ENCODE peak calls at places on chromosomes 12 and 14, in seven cellular contexts. B, X, P, S, V, N and J are unnamed samples.
A peak's percentile ranks its signal among the peaks of the same experiment; 100 is the strongest.

GRCh38 chr12:131905640-131906091 is 11.2 kb downstream of the ULK1 start:
- DNase-seq in V (no peak), P (no peak), N (no peak), X (no peak), B (no peak), S (no peak), J (peak; percentile 64)

GRCh38 chr14:104107611-104108569 is 22.4 kb downstream of the ASPG start:
- DNase-seq in N (peak; percentile 47), P (no peak), V (no peak), B (no peak), X (no peak), S (peak; percentile 51), J (peak; percentile 57)

GRCh38 chr12:132603240-132604107 is 6.9 kb downstream of the LRCOL1 start:
- DNase-seq in P (no peak), V (no peak), S (no peak), B (no peak), X (no peak), N (no peak), J (no peak)

GRCh38 chr12:110619534-110619953 is 5.6 kb downstream of the TCTN1 start:
- DNase-seq in B (no peak), X (no peak), P (no peak), S (no peak), N (no peak), V (no peak), J (no peak)

GRCh38 chr14:95389471-95390011 is 69.8 kb upstream of the CLMN start:
- DNase-seq in V (no peak), N (no peak), B (no peak), S (no peak), X (no peak), P (peak; percentile 67), J (peak; percentile 86)

GRCh38 chr14:50835280-50835679 is 4.3 kb upstream of the NIN start:
- DNase-seq in N (no peak), V (no peak), P (no peak), S (no peak), B (no peak), X (no peak), J (no peak)

GRCh38 chr12:51636986-51637385 is 46.0 kb downstream of the SCN8A start:
- DNase-seq in P (no peak), N (no peak), X (no peak), V (no peak), B (no peak), S (no peak), J (no peak)

GRCh38 chr12:103887738-103888137 is 42.5 kb upstream of the HSP90B1 start:
- DNase-seq in X (no peak), P (no peak), N (no peak), V (no peak), S (no peak), B (no peak), J (no peak)

GRCh38 chr12:104677441-104678089 is 220.8 kb downstream of the CHST11 start:
- DNase-seq in B (no peak), V (no peak), X (no peak), N (no peak), P (no peak), S (peak; percentile 67), J (no peak)

GRCh38 chr14:84770030-84770429 is 759.9 kb upstream of the FLRT2 start:
- DNase-seq in V (no peak), S (no peak), B (no peak), P (no peak), X (no peak), N (no peak), J (no peak)

GRCh38 chr14:99274346-99275221 is 2.6 kb upstream of the BCL11B start:
- DNase-seq in V (peak; percentile 89), P (peak; percentile 22), B (peak; percentile 85), X (no peak), S (peak; percentile 29), N (no peak), J (peak; percentile 89)

GRCh38 chr12:82665142-82665923 is 21.4 kb upstream of the TMTC2 start:
- DNase-seq in P (no peak), V (no peak), N (no peak), S (no peak), B (no peak), X (no peak), J (no peak)

GRCh38 chr14:74846968-74847549 is 28.9 kb downstream of the PROX2 start:
- DNase-seq in B (no peak), S (no peak), P (no peak), V (no peak), X (no peak), N (no peak), J (no peak)

GRCh38 chr12:70317781-70318180 is 48.3 kb upstream of the KCNMB4 start:
- DNase-seq in V (no peak), S (no peak), P (no peak), X (no peak), B (no peak), N (no peak), J (no peak)

GRCh38 chr12:51822956-51823355 is 25.6 kb downstream of the FIGNL2 start:
- DNase-seq in B (no peak), S (no peak), P (no peak), N (no peak), V (no peak), X (no peak), J (no peak)

GRCh38 chr14:71855399-71856036 is 76.7 kb upstream of the RGS6 start:
- DNase-seq in B (peak; percentile 64), X (no peak), N (no peak), S (peak; percentile 41), V (peak; percentile 43), P (peak; percentile 85), J (no peak)

GRCh38 chr14:52115286-52115685 is 46.4 kb upstream of the NID2 start:
- DNase-seq in S (no peak), X (no peak), P (no peak), B (no peak), N (no peak), V (no peak), J (no peak)

GRCh38 chr14:52121441-52121840 is 52.6 kb upstream of the NID2 start:
- DNase-seq in X (no peak), B (no peak), N (no peak), S (no peak), V (no peak), P (no peak), J (no peak)

GRCh38 chr14:52124791-52125661 is 56.2 kb upstream of the NID2 start:
- DNase-seq in V (peak; percentile 19), S (no peak), P (no peak), B (peak; percentile 44), N (no peak), X (no peak), J (no peak)

GRCh38 chr14:52117433-52117832 is 48.6 kb upstream of the NID2 start:
- DNase-seq in P (no peak), S (no peak), V (no peak), X (no peak), N (no peak), B (no peak), J (no peak)

DNA sequence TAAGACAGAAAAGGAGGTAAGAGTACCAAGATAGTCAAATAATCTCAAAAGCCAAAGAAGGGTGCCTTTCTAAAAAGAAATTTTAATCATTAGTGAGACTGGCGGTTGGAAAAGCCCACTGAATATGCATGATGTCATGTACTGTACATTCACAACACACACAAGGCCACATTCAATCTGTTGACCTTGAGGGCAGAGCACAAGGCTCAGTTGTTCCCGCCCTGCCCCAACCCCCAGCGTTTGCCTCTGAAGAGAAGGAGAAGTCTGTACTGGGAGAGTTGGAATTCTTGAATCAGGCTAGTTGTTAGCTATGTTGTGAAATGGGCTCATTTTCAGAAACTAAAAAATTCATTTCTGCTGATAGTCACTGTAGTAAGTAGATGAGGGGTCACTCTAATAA is 50.2 kb upstream of the NID2 start:
- DNase-seq in B (no peak), S (no peak), X (no peak), P (no peak), V (no peak), N (no peak), J (no peak)
- TF ChIP-seq EP300 in B (no peak), S (no peak), X (no peak), P (peak; percentile 85), V (no peak), N (no peak), J (no peak)

GRCh38 chr12:19972325-19973288 is 395.7 kb upstream of the PDE3A start:
- DNase-seq in S (no peak), B (no peak), N (no peak), P (no peak), X (no peak), V (no peak), J (no peak)
- TF ChIP-seq EP300 in S (no peak), B (no peak), N (no peak), P (no peak), X (no peak), V (no peak), J (no peak)

GRCh38 chr12:109440851-109441490 is 36.1 kb downstream of the KCTD10 start:
- DNase-seq in N (no peak), V (no peak), X (no peak), B (no peak), P (no peak), S (no peak), J (no peak)
- TF ChIP-seq EP300 in N (no peak), V (no peak), X (no peak), B (no peak), P (no peak), S (no peak), J (no peak)

GRCh38 chr12:101931498-101932326 is 54.3 kb downstream of the DRAM1 start:
- DNase-seq in B (no peak), P (no peak), V (no peak), S (no peak), N (no peak), X (no peak), J (no peak)
- TF ChIP-seq EP300 in B (no peak), P (no peak), V (no peak), S (no peak), N (no peak), X (no peak), J (no peak)

DNA sequence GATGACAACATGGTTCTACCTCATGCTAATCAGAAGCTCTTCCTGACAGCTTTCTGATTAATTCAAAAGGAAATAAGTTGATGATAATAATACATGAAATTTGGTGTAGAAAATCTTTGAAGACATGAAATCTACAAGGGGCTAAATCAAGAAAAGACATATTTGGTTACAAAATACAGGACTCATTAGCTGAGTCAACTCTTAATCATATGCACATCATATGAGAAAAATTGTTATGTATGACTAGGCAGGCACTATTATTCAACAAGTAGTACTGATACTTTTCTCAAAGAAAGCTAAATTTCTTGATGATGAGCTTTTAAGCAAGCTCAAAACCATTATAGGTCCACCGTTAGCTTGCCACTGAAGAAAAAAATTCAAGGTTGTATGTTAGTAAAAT is 7.1 kb downstream of the ABCC9 start:
- DNase-seq in N (no peak), X (no peak), P (no peak), S (no peak), V (no peak), B (no peak), J (no peak)
- TF ChIP-seq EP300 in N (no peak), X (no peak), P (no peak), S (no peak), V (no peak), B (no peak), J (no peak)

GRCh38 chr14:105883066-105884005 is 357.0 kb downstream of the TMEM121 start:
- DNase-seq in S (peak; percentile 17), N (peak; percentile 37), X (no peak), P (no peak), B (no peak), V (no peak), J (peak; percentile 33)
- TF ChIP-seq EP300 in S (no peak), N (no peak), X (no peak), P (no peak), B (no peak), V (no peak), J (no peak)